ENCODE peak calls at places on chromosomes 11 and 22, in five cellular contexts. J, D, K, U and S are unnamed samples.

GRCh38 chr11:78290293-78291176 is 101.8 kb downstream of the USP35 start:
- DNase-seq in D (no peak), J (no peak), U (peak; percentile 97), K (no peak), S (no peak)

GRCh38 chr22:21447694-21448402 is 19.3 kb upstream of the TMEM191C start:
- DNase-seq in J (no peak), D (peak; percentile 23), K (no peak), U (no peak), S (peak; percentile 23)

GRCh38 chr11:86192858-86193257 is 51.7 kb upstream of the EED start:
- DNase-seq in K (no peak), D (no peak), U (no peak), J (no peak), S (no peak)

GRCh38 chr11:32400196-32400595 is 35.1 kb downstream of the WT1 start:
- DNase-seq in U (peak; percentile 50), J (no peak), K (no peak), D (no peak), S (no peak)

GRCh38 chr11:34356130-34356529 is 1.7 kb downstream of the ABTB2 start:
- DNase-seq in K (no peak), U (no peak), D (no peak), J (no peak), S (no peak)

GRCh38 chr11:78883506-78883905 is 308.8 kb upstream of the NARS2 start:
- DNase-seq in D (no peak), K (no peak), U (no peak), J (no peak), S (no peak)

GRCh38 chr11:61513143-61513740 is 4.7 kb downstream of the LRRC10B start:
- DNase-seq in U (no peak), J (no peak), D (no peak), K (no peak), S (no peak)

GRCh38 chr11:28581286-28582242 is 473.4 kb downstream of the METTL15 start:
- DNase-seq in J (no peak), K (no peak), U (peak; percentile 86), D (no peak), S (no peak)

GRCh38 chr22:46625113-46625842 is 5.1 kb downstream of the GRAMD4 start:
- DNase-seq in J (no peak), D (peak; percentile 13), K (no peak), U (no peak), S (no peak)

GRCh38 chr11:113114452-113115027 is 153.3 kb downstream of the NCAM1 start:
- DNase-seq in K (peak; percentile 62), J (no peak), U (peak; percentile 71), D (peak; percentile 69), S (peak; percentile 72)

GRCh38 chr11:109362059-109362458 is 59.9 kb upstream of the C11orf87 start:
- DNase-seq in D (no peak), K (no peak), U (peak; percentile 16), J (no peak), S (no peak)